ENCODE peak calls at places on chromosomes 16 and 17, in ten cellular contexts. S is CD8-positive, alpha-beta T cell; X is Peyer's patch; V is mammary epithelial cell; E is H9; H is AG04450; R is CD4-positive, alpha-beta T cell; O is heart left ventricle; Q is body of pancreas; I is GM23248. U is an unnamed sample.

GRCh38 chr17:35890774-35891155 is 10.6 kb upstream of the CCL5 start:
- DNase-seq in Q (peak; percentile 50), S (peak; percentile 82), I (no peak), X (no peak), V (no peak), H (no peak), R (peak; percentile 46), O (no peak), E (peak; percentile 43), U (no peak)

GRCh38 chr16:56965939-56966515 is 4.3 kb downstream of the CETP start:
- DNase-seq in V (no peak), R (no peak), O (no peak), X (no peak), H (no peak), Q (no peak), I (no peak), E (no peak), S (no peak), U (no peak)

GRCh38 chr17:77884019-77884418 is 74.5 kb upstream of the TNRC6C start:
- DNase-seq in I (peak; percentile 35), V (no peak), O (no peak), S (peak; percentile 64), R (no peak), H (no peak), E (peak; percentile 75), Q (no peak), X (no peak), U (no peak)

GRCh38 chr16:83903739-83904138 is 4.8 kb downstream of the MLYCD start:
- DNase-seq in V (no peak), X (no peak), E (no peak), I (peak; percentile 28), Q (peak; percentile 70), R (no peak), S (no peak), O (peak; percentile 77), H (no peak), U (no peak)

GRCh38 chr17:65902831-65903549 is 288.9 kb downstream of the CEP112 start:
- DNase-seq in S (no peak), E (peak; percentile 55), Q (peak; percentile 43), O (no peak), V (no peak), X (no peak), I (no peak), H (no peak), R (no peak), U (no peak)

GRCh38 chr16:17303101-17303500 is 167.7 kb downstream of the XYLT1 start:
- DNase-seq in I (no peak), E (no peak), H (no peak), Q (peak; percentile 49), V (no peak), R (no peak), X (no peak), O (no peak), S (no peak), U (no peak)

GRCh38 chr16:27803775-27804549 is 254.0 kb downstream of the KATNIP start:
- DNase-seq in O (no peak), X (no peak), V (no peak), S (no peak), Q (no peak), H (no peak), R (no peak), I (no peak), E (peak; percentile 45), U (no peak)

GRCh38 chr16:81665588-81665987 is 113.5 kb upstream of the PLCG2 start:
- DNase-seq in I (no peak), Q (no peak), V (no peak), R (no peak), S (no peak), X (no peak), O (no peak), E (no peak), H (no peak), U (no peak)

GRCh38 chr17:38925263-38925995 is at the start of gene LASP1NB:
- DNase-seq in Q (no peak), E (peak; percentile 89), R (peak; percentile 16), H (no peak), X (no peak), V (no peak), I (peak; percentile 44), S (peak; percentile 81), O (peak; percentile 43), U (no peak)

GRCh38 chr17:43825567-43825966 is 7.4 kb downstream of the MPP3 start:
- DNase-seq in E (no peak), V (no peak), I (no peak), R (no peak), Q (no peak), X (no peak), S (no peak), O (no peak), H (no peak), U (no peak)

GRCh38 chr16:14564323-14564722 is 65.7 kb downstream of the PARN start:
- DNase-seq in E (no peak), I (no peak), V (peak; percentile 79), X (peak; percentile 73), O (no peak), H (no peak), R (no peak), Q (peak; percentile 77), S (no peak), U (peak; percentile 45)

GRCh38 chr16:144797-145252 is 6.4 kb upstream of the NPRL3 start:
- DNase-seq in V (no peak), Q (no peak), R (no peak), O (no peak), E (no peak), I (no peak), X (no peak), S (no peak), H (no peak), U (no peak)

GRCh38 chr16:64416232-64417010 is 705.4 kb downstream of the CDH11 start:
- DNase-seq in R (no peak), I (peak; percentile 73), Q (no peak), S (no peak), O (no peak), X (no peak), V (peak; percentile 12), E (no peak), H (no peak), U (no peak)

GRCh38 chr17:27321372-27321771 is 27.5 kb downstream of the WSB1 start:
- DNase-seq in R (no peak), H (no peak), V (no peak), I (no peak), Q (no peak), E (peak; percentile 23), O (no peak), S (no peak), X (no peak), U (no peak)

GRCh38 chr16:49754495-49755290 is 101.2 kb downstream of the ZNF423 start:
- DNase-seq in I (peak; percentile 62), O (peak; percentile 35), R (no peak), E (peak; percentile 65), S (no peak), V (no peak), H (no peak), Q (no peak), X (no peak), U (no peak)

GRCh38 chr17:81794509-81794908 is 9.4 kb upstream of the GCGR start:
- DNase-seq in X (no peak), H (no peak), O (no peak), I (no peak), S (no peak), V (no peak), E (no peak), R (no peak), Q (no peak), U (no peak)

GRCh38 chr17:65324574-65324973 is 187.4 kb downstream of the RGS9 start:
- DNase-seq in O (no peak), I (no peak), H (no peak), Q (no peak), S (no peak), R (no peak), E (no peak), X (no peak), V (no peak), U (no peak)

DNA sequence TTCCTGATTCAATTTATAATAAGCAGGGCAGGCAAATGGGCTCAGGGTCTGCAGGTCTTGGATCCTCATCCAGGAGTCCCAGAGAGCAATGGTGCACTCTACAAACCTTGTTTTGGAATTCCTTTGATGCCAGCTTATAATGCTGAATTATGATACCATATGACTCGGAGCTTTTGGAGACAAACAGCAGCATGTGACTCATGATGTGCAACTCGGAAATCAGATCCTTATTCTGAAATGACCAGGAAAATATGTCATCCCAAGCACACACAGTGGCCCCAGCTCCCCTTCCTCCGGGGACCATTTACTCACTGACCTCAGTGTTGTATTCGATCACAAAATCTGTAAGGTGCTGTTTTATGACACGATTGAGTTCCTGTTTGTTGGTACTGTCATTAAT is 20.2 kb upstream of the UMOD start:
- DNase-seq in R (no peak), I (peak; percentile 16), V (no peak), E (no peak), Q (no peak), O (no peak), X (no peak), H (no peak), S (no peak), U (no peak)
- H3K27me3 ChIP-seq in R (peaks cover 6% of the 10 kb centered on the region), I (no peaks in the 10 kb centered on the region), V (no peaks in the 10 kb centered on the region), E (no peaks in the 10 kb centered on the region), Q (no peaks in the 10 kb centered on the region), O (peaks cover under 1% of the 10 kb centered on the region), X (no peaks in the 10 kb centered on the region), H (no peaks in the 10 kb centered on the region), S (no peaks in the 10 kb centered on the region), U (peaks cover 25% of the 10 kb centered on the region)

GRCh38 chr17:79400989-79401703 is 209.7 kb downstream of the RBFOX3 start:
- DNase-seq in X (peak; percentile 83), Q (peak; percentile 66), H (peak; percentile 7), I (peak; percentile 75), E (peak; percentile 88), S (peak; percentile 84), V (peak; percentile 25), R (peak; percentile 63), O (peak; percentile 67), U (peak; percentile 52)
- H3K27me3 ChIP-seq in X (no peaks in the 10 kb centered on the region), Q (peaks cover 5% of the 10 kb centered on the region), H (peaks cover 26% of the 10 kb centered on the region), I (peaks cover 42% of the 10 kb centered on the region), E (peaks cover 8% of the 10 kb centered on the region), S (peaks cover 11% of the 10 kb centered on the region), V (peaks cover 5% of the 10 kb centered on the region), R (peaks cover 39% of the 10 kb centered on the region), O (peaks cover 49% of the 10 kb centered on the region), U (peaks cover 16% of the 10 kb centered on the region)

DNA sequence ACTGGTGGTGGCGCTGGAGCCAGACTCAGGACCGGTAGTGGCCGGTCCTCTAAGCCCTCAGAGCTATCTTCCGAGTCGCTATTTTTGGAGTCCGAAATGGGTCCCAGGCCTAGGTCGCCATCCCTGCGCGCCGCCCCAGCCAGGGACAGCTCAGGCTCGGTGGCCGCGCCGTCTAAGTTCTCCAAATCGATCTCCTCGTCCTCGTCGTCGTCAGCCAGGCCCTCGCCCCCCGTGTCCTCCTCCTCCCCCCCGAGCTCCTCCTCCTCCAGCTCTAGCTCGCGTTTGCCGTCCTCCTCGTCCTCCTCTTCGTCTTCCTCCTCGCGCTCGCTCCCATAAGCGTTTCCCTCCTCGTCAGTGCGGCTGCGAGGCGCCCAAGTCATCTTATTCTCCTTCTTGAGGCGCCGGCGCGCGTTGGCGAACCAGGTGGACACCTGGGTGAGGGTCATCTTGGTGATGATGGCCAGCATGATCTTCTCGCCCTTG is 1.6 kb downstream of the IRX3 start:
- DNase-seq in H (no peak), S (no peak), R (no peak), I (peak; percentile 50), O (peak; percentile 38), V (peak; percentile 54), X (no peak), E (peak; percentile 43), Q (no peak), U (no peak)
- H3K27me3 ChIP-seq in H (peaks cover 84% of the 10 kb centered on the region), S (no peaks in the 10 kb centered on the region), R (peaks cover 84% of the 10 kb centered on the region), I (no peaks in the 10 kb centered on the region), O (peaks cover 96% of the 10 kb centered on the region), V (no peaks in the 10 kb centered on the region), X (no peaks in the 10 kb centered on the region), E (peaks cover 72% of the 10 kb centered on the region), Q (peaks cover 39% of the 10 kb centered on the region), U (no peaks in the 10 kb centered on the region)

GRCh38 chr17:29010129-29010528 is 4.3 kb upstream of the SEZ6 start:
- DNase-seq in H (no peak), Q (no peak), I (no peak), R (no peak), E (no peak), V (no peak), S (no peak), O (no peak), X (no peak), U (no peak)
- H3K27me3 ChIP-seq in H (peaks cover 51% of the 10 kb centered on the region), Q (peaks cover 5% of the 10 kb centered on the region), I (peaks cover 44% of the 10 kb centered on the region), R (peaks cover 36% of the 10 kb centered on the region), E (peaks cover 2% of the 10 kb centered on the region), V (peaks cover 6% of the 10 kb centered on the region), S (peaks cover 11% of the 10 kb centered on the region), O (peaks cover 32% of the 10 kb centered on the region), X (no peaks in the 10 kb centered on the region), U (peaks cover 11% of the 10 kb centered on the region)

U was measured in HepG2.